ENCODE peak calls at places on chromosomes 11 and 22, in four cellular contexts. One of them, this sample, is unnamed.

GRCh38 chr11:128409476-128409875 is 177.9 kb downstream of the ETS1 start:
- DNase-seq in GM12878: no peak
- DNase-seq in H1: no peak
- DNase-seq in SK-N-SH: no peak
- DNase-seq in this sample: no peak

GRCh38 chr11:36195496-36196346 is 93.5 kb downstream of the COMMD9 start:
- DNase-seq in GM12878: no peak
- DNase-seq in H1: no peak
- DNase-seq in SK-N-SH: peak; percentile 73
- DNase-seq in this sample: no peak

GRCh38 chr11:19853016-19853415 is 140.4 kb downstream of the NAV2 start:
- DNase-seq in GM12878: no peak
- DNase-seq in H1: no peak
- DNase-seq in SK-N-SH: no peak
- DNase-seq in this sample: no peak

GRCh38 chr11:119015054-119015611 is 3.0 kb downstream of the RPS25 start:
- DNase-seq in GM12878: no peak
- DNase-seq in H1: no peak
- DNase-seq in SK-N-SH: no peak
- DNase-seq in this sample: peak; percentile 41

GRCh38 chr11:69915151-69915500 is 95.9 kb upstream of the FGF3 start:
- DNase-seq in GM12878: no peak
- DNase-seq in H1: no peak
- DNase-seq in SK-N-SH: no peak
- DNase-seq in this sample: no peak

GRCh38 chr22:39359659-39360195 is 9.9 kb downstream of the SYNGR1 start:
- DNase-seq in GM12878: no peak
- DNase-seq in H1: no peak
- DNase-seq in SK-N-SH: no peak
- DNase-seq in this sample: no peak

GRCh38 chr11:77418155-77418980 is 55.5 kb downstream of the PAK1 start:
- DNase-seq in GM12878: no peak
- DNase-seq in H1: no peak
- DNase-seq in SK-N-SH: peak; percentile 22
- DNase-seq in this sample: no peak

GRCh38 chr11:75051043-75051442 is 45.6 kb downstream of the OR2AT4 start:
- DNase-seq in GM12878: no peak
- DNase-seq in H1: no peak
- DNase-seq in SK-N-SH: no peak
- DNase-seq in this sample: no peak

GRCh38 chr11:47305734-47306483 is 36.0 kb downstream of the MADD start:
- DNase-seq in GM12878: no peak
- DNase-seq in H1: no peak
- DNase-seq in SK-N-SH: no peak
- DNase-seq in this sample: no peak

GRCh38 chr11:77436501-77436900 is 37.4 kb downstream of the PAK1 start:
- DNase-seq in GM12878: no peak
- DNase-seq in H1: no peak
- DNase-seq in SK-N-SH: no peak
- DNase-seq in this sample: no peak

GRCh38 chr11:121722431-121723256 is 269.9 kb upstream of the SORL1-AS1 start:
- DNase-seq in GM12878: no peak
- DNase-seq in H1: peak; percentile 33
- DNase-seq in SK-N-SH: peak; percentile 82
- DNase-seq in this sample: no peak

GRCh38 chr11:60887531-60887930 is 18.9 kb downstream of the PRPF19 start:
- DNase-seq in GM12878: no peak
- DNase-seq in H1: no peak
- DNase-seq in SK-N-SH: peak; percentile 63
- DNase-seq in this sample: peak; percentile 66

GRCh38 chr22:31248965-31249940 is 37.2 kb downstream of the LIMK2 start:
- DNase-seq in GM12878: no peak
- DNase-seq in H1: no peak
- DNase-seq in SK-N-SH: no peak
- DNase-seq in this sample: no peak

GRCh38 chr22:46574993-46575914 is 37.8 kb upstream of the CELSR1 start:
- DNase-seq in GM12878: no peak
- DNase-seq in H1: no peak
- DNase-seq in SK-N-SH: peak; percentile 85
- DNase-seq in this sample: no peak

GRCh38 chr11:97937501-97937900 is 1083.2 kb upstream of the CNTN5 start:
- DNase-seq in GM12878: no peak
- DNase-seq in H1: no peak
- DNase-seq in SK-N-SH: no peak
- DNase-seq in this sample: no peak

GRCh38 chr22:25388866-25389540 is 169.6 kb downstream of the CRYBB2 start:
- DNase-seq in GM12878: no peak
- DNase-seq in H1: no peak
- DNase-seq in SK-N-SH: no peak
- DNase-seq in this sample: no peak

GRCh38 chr11:45832835-45833446 is 14.3 kb upstream of the CRY2 start:
- DNase-seq in GM12878: no peak
- DNase-seq in H1: no peak
- DNase-seq in SK-N-SH: no peak
- DNase-seq in this sample: no peak

GRCh38 chr11:61367406-61367805 is 5.2 kb downstream of the TMEM138 start:
- DNase-seq in GM12878: no peak
- DNase-seq in H1: no peak
- DNase-seq in SK-N-SH: no peak
- DNase-seq in this sample: no peak

GRCh38 chr11:70630816-70631623 is 232.7 kb downstream of the CTTN start:
- DNase-seq in GM12878: no peak
- DNase-seq in H1: no peak
- DNase-seq in SK-N-SH: no peak
- DNase-seq in this sample: no peak

GRCh38 chr22:39179841-39180335 is 27.4 kb upstream of the CBX7 start:
- DNase-seq in GM12878: no peak
- DNase-seq in H1: no peak
- DNase-seq in SK-N-SH: no peak
- DNase-seq in this sample: peak; percentile 18

GRCh38 chr11:18706330-18707243 is 8.0 kb downstream of the TMEM86A start:
- DNase-seq in GM12878: no peak
- DNase-seq in H1: no peak
- DNase-seq in SK-N-SH: peak; percentile 90
- DNase-seq in this sample: no peak

GRCh38 chr22:19994851-19995610 is 21.6 kb downstream of the ARVCF start:
- DNase-seq in GM12878: no peak
- DNase-seq in H1: no peak
- DNase-seq in SK-N-SH: no peak
- DNase-seq in this sample: no peak

GRCh38 chr11:17613983-17614382 is 66.9 kb downstream of the OTOG start:
- DNase-seq in GM12878: no peak
- DNase-seq in H1: no peak
- DNase-seq in SK-N-SH: no peak
- DNase-seq in this sample: no peak

GRCh38 chr22:23829845-23830372 is 8.9 kb downstream of the DERL3 start:
- DNase-seq in GM12878: no peak
- DNase-seq in H1: no peak
- DNase-seq in SK-N-SH: peak; percentile 35
- DNase-seq in this sample: no peak

GRCh38 chr11:73344191-73344607 is 32.0 kb upstream of the RELT start:
- DNase-seq in GM12878: no peak
- DNase-seq in H1: no peak
- DNase-seq in SK-N-SH: peak; percentile 81
- DNase-seq in this sample: no peak

GRCh38 chr22:28734393-28734792 is 7.2 kb downstream of the CHEK2 start:
- DNase-seq in GM12878: no peak
- DNase-seq in H1: no peak
- DNase-seq in SK-N-SH: no peak
- DNase-seq in this sample: no peak

GRCh38 chr11:121514401-121514981 is 61.7 kb upstream of the SORL1-AS1 start:
- DNase-seq in GM12878: no peak
- DNase-seq in H1: no peak
- DNase-seq in SK-N-SH: no peak
- DNase-seq in this sample: no peak

GRCh38 chr22:43205748-43206514 is 19.0 kb upstream of the TTLL12 start:
- DNase-seq in GM12878: no peak
- DNase-seq in H1: no peak
- DNase-seq in SK-N-SH: no peak
- DNase-seq in this sample: no peak

GRCh38 chr11:129214710-129215295 is 22.7 kb upstream of the ARHGAP32 start:
- DNase-seq in GM12878: no peak
- DNase-seq in H1: no peak
- DNase-seq in SK-N-SH: no peak
- DNase-seq in this sample: no peak

GRCh38 chr22:44403930-44404329 is 91.2 kb upstream of the SHISAL1 start:
- DNase-seq in GM12878: no peak
- DNase-seq in H1: no peak
- DNase-seq in SK-N-SH: no peak
- DNase-seq in this sample: no peak
- TF ChIP-seq NRF1 in GM12878: no peak
- TF ChIP-seq NRF1 in H1: no peak
- TF ChIP-seq NRF1 in SK-N-SH: no peak
- TF ChIP-seq NRF1 in this sample: no peak

GRCh38 chr11:130611791-130612251 is 163.4 kb downstream of the ADAMTS15 start:
- DNase-seq in GM12878: no peak
- DNase-seq in H1: no peak
- DNase-seq in SK-N-SH: no peak
- DNase-seq in this sample: no peak
- TF ChIP-seq NRF1 in GM12878: no peak
- TF ChIP-seq NRF1 in H1: no peak
- TF ChIP-seq NRF1 in SK-N-SH: no peak
- TF ChIP-seq NRF1 in this sample: no peak

DNA sequence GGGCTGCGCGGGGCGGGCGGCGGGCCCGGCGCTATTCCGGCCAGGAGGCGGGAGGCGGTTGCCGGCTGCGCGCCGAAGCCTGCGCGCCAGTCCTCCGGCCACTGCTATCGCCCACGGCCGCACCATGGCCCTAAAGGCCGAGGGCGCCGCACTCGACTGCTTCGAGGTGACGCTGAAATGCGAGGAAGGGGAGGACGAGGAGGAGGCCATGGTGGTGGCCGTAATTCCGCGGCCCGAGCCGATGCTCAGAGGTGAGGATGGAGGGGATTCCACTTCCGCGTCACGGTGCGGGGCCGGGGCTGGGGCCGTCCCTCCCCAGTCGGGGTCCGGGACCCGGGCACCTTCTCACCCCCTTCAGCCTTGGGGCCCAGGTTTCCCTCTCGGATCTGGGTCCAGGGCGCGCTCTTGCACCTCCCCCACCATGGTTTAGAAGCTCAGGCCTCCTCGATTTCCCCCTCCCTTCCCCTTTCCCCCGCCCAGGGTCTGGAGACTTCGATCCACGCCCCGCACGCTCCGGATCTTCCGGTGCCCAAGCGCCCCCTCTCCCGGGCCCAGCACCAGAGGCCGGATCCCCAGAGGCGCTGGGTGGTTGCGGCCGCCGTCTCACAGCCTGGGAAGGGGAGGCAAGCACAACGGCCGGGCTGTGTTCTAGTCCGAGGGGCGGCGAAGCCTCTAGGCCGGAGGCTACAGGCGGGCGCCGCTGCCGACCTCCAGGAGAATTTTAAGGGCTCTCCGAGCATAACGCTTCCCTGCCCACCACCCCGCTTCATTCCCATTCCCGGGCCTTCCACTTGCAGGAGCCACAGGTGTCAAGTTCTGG is 517 bp downstream of the SPINDOC start:
- DNase-seq in GM12878: no peak
- DNase-seq in H1: no peak
- DNase-seq in SK-N-SH: peak; percentile 88
- DNase-seq in this sample: peak; percentile 77
- TF ChIP-seq NRF1 in GM12878: no peak
- TF ChIP-seq NRF1 in H1: no peak
- TF ChIP-seq NRF1 in SK-N-SH: peak; percentile 29
- TF ChIP-seq NRF1 in this sample: peak; percentile 80

GRCh38 chr22:49856766-49857618 is 3.3 kb downstream of the ZBED4 start:
- DNase-seq in GM12878: no peak
- DNase-seq in H1: no peak
- DNase-seq in SK-N-SH: no peak
- DNase-seq in this sample: no peak

GRCh38 chr22:49855491-49855911 is 1.9 kb downstream of the ZBED4 start:
- DNase-seq in GM12878: no peak
- DNase-seq in H1: no peak
- DNase-seq in SK-N-SH: no peak
- DNase-seq in this sample: no peak

GRCh38 chr22:49852898-49853894 is at the start of gene ZBED4:
- DNase-seq in GM12878: peak; percentile 84
- DNase-seq in H1: peak; percentile 89
- DNase-seq in SK-N-SH: peak; percentile 100
- DNase-seq in this sample: peak; percentile 94

GRCh38 chr22:49856343-49856742 is 2.7 kb downstream of the ZBED4 start:
- DNase-seq in GM12878: no peak
- DNase-seq in H1: no peak
- DNase-seq in SK-N-SH: no peak
- DNase-seq in this sample: no peak

DNA sequence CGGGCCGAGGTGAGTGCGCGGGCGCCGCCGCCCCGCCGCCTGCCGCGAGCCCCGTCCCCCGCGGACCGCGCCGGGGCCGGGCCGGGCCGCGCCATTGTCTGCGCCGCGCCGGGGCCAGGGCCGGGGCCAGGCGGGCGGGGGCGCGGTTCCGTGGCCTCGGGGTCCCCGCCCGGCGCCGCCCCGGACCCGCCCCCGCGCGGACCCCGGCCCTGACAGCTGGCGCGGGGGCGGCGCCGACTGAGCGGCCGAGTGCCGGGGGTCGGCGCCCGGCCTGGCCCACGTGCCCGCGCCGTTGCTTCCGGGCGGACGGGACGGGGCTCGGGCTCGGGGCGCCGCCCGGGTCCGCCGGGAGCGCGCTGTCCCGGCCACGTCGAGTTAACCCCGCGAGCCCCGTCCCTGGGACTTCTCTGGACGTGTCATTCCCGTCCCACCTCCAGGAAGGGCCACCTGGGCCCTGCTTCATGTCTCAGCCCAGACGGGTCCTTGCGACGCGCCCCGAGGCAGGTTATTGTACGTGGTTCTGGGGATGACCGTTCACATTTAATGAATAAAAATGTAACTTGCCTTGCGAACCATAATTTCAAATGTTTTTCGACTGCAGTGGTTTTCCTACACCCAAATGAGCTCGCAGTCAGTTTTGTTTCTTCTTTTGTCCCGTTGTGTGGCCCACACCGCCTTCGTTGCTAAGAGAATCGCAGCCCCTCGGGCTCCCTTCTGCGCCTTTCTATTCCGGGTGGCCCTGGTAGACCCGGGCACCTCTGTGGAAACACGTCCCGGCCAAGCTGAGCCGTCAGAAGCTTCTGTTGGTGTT is 542 bp downstream of the ZBED4 start:
- DNase-seq in GM12878: no peak
- DNase-seq in H1: no peak
- DNase-seq in SK-N-SH: peak; percentile 59
- DNase-seq in this sample: peak; percentile 28
- TF ChIP-seq NRF1 in GM12878: no peak
- TF ChIP-seq NRF1 in H1: no peak
- TF ChIP-seq NRF1 in SK-N-SH: no peak
- TF ChIP-seq NRF1 in this sample: no peak

GRCh38 chr11:34308049-34308692 is 49.6 kb downstream of the ABTB2 start:
- DNase-seq in GM12878: no peak
- DNase-seq in H1: no peak
- DNase-seq in SK-N-SH: no peak
- DNase-seq in this sample: no peak
- TF ChIP-seq NRF1 in GM12878: no peak
- TF ChIP-seq NRF1 in H1: no peak
- TF ChIP-seq NRF1 in SK-N-SH: no peak
- TF ChIP-seq NRF1 in this sample: no peak